ENCODE peak calls at places on chromosomes 5 and 9, in ten cellular contexts. S is sigmoid colon; C is CD8-positive, alpha-beta T cell; U is GM23338; D is body of pancreas; V is heart right ventricle; J is effector memory CD4-positive, alpha-beta T cell; X is mucosa of descending colon; I is foreskin fibroblast; M is NB4. Q is an unnamed sample.

GRCh38 chr5:76771705-76772405 is 47.0 kb upstream of the F2RL1 start:
- DNase-seq in X (no peak), C (no peak), D (no peak), S (no peak), U (no peak), V (no peak), I (peak; percentile 24), M (peak; percentile 9), J (no peak), Q (no peak)

GRCh38 chr9:20117985-20118384 is 329.1 kb upstream of the SLC24A2 start:
- DNase-seq in I (no peak), U (no peak), C (no peak), S (no peak), D (no peak), J (no peak), X (no peak), M (peak; percentile 60), V (no peak), Q (no peak)

GRCh38 chr5:138503487-138504270 is 38.4 kb downstream of the EGR1 start:
- DNase-seq in C (peak; percentile 2), D (peak; percentile 38), M (peak; percentile 76), U (peak; percentile 87), J (peak; percentile 9), I (peak; percentile 84), X (no peak), V (no peak), S (no peak), Q (peak; percentile 55)

GRCh38 chr5:71587709-71588532 is 781 bp downstream of the MCCC2 start:
- DNase-seq in I (no peak), D (peak; percentile 16), S (no peak), M (peak; percentile 31), V (no peak), U (peak; percentile 48), C (no peak), X (no peak), J (no peak), Q (no peak)

GRCh38 chr9:112061152-112061740 is 113.9 kb downstream of the SUSD1 start:
- DNase-seq in V (peak; percentile 24), C (no peak), U (no peak), D (no peak), J (no peak), M (peak; percentile 89), S (peak; percentile 80), X (no peak), I (peak; percentile 96), Q (peak; percentile 95)

GRCh38 chr9:99023831-99024230 is 80.1 kb downstream of the COL15A1 start:
- DNase-seq in V (peak; percentile 54), U (no peak), C (no peak), S (no peak), D (no peak), I (peak; percentile 34), J (no peak), M (peak; percentile 72), X (no peak), Q (peak; percentile 11)

GRCh38 chr5:122091942-122092600 is 14.0 kb upstream of the LOX start:
- DNase-seq in D (no peak), V (no peak), U (peak; percentile 81), I (peak; percentile 72), J (no peak), S (no peak), M (no peak), C (no peak), X (no peak), Q (peak; percentile 56)

GRCh38 chr5:52893105-52893504 is 96.0 kb upstream of the ITGA2 start:
- DNase-seq in C (no peak), X (no peak), M (no peak), I (peak; percentile 79), U (no peak), D (no peak), V (no peak), J (no peak), S (no peak), Q (peak; percentile 49)

DNA sequence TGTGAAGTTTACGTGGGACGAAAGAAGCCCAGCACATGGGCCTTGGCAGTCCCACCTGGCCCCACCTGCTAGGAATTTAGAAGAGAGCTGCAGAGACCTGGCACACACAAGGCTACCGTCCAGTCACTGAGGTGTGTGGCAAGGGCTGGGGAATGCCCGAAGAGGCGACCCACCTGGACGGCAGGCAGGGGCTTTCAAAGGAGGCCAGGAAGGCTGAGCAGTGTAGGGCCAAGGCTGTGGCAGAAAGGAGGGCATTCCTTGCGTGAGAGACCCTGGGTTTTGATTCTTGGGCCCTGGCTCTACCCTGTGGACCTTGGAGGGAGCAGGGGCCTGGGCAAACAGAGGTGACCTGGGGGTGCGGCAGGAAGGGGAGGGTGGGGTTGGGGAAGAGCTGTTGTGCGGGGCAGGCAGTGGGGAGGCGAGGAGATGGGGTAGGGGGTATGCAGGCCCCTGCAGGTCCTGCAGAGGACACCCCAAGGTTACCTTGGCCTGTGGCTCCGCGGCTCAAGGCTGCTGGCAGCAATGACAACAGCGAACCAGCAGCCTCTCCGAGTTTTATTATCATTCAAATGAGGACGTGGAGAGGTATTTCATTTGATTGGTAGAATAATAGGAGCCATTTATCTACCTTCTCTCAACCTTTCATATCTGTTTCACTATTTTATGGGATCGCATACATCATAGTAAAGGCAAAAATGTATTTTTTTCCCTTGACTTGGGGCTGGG is 24.8 kb downstream of the TSPAN17 start:
- DNase-seq in D (no peak), M (no peak), I (no peak), J (no peak), C (no peak), U (peak; percentile 77), V (no peak), S (no peak), X (no peak), Q (no peak)
- H3K4me3 ChIP-seq in D (no peak overlapping the region), M (no peak overlapping the region), I (no peak overlapping the region), J (no peak overlapping the region), C (no peak overlapping the region), U (no peak overlapping the region), V (no peak overlapping the region), S (no peak overlapping the region), X (no peak overlapping the region), Q (no peak overlapping the region)

GRCh38 chr9:133895335-133895734 is 96.8 kb downstream of the VAV2 start:
- DNase-seq in D (no peak), V (no peak), J (no peak), S (no peak), C (no peak), M (no peak), U (no peak), I (no peak), X (no peak), Q (no peak)

GRCh38 chr9:133901184-133901835 is 90.8 kb downstream of the VAV2 start:
- DNase-seq in M (no peak), I (no peak), D (no peak), V (no peak), S (no peak), C (no peak), X (no peak), J (no peak), U (no peak), Q (no peak)

GRCh38 chr9:133893191-133893994 is 98.7 kb downstream of the VAV2 start:
- DNase-seq in X (no peak), M (no peak), J (no peak), C (no peak), I (no peak), S (no peak), V (no peak), D (no peak), U (no peak), Q (no peak)

GRCh38 chr9:133894377-133895321 is 97.5 kb downstream of the VAV2 start:
- DNase-seq in D (no peak), V (no peak), X (no peak), J (no peak), I (no peak), U (no peak), M (no peak), C (no peak), S (no peak), Q (no peak)

DNA sequence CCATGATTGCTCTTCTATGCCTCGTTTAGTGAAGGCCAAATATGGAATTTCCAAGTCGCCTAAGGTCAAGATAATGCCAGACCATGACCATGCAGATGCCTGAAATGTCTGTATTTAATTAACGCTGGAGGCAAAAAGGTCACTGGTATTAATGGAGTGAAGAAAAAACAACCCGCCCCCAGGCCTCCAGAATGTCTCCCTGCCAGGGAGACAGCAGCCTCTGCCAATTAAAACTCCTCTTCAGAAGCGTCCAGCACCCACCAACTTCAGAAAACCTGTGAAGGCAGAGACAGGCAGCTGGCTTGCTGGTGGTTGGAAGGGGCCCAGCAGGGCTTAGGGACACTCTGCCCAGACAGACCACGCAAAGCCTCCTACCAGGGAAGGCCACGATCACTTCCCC is 94.4 kb downstream of the VAV2 start:
- DNase-seq in X (no peak), C (no peak), V (no peak), I (peak; percentile 67), S (no peak), J (no peak), M (no peak), U (no peak), D (no peak), Q (no peak)
- H3K4me3 ChIP-seq in X (no peak overlapping the region), C (no peak overlapping the region), V (no peak overlapping the region), I (no peak overlapping the region), S (no peak overlapping the region), J (no peak overlapping the region), M (no peak overlapping the region), U (no peak overlapping the region), D (no peak overlapping the region), Q (no peak overlapping the region)

DNA sequence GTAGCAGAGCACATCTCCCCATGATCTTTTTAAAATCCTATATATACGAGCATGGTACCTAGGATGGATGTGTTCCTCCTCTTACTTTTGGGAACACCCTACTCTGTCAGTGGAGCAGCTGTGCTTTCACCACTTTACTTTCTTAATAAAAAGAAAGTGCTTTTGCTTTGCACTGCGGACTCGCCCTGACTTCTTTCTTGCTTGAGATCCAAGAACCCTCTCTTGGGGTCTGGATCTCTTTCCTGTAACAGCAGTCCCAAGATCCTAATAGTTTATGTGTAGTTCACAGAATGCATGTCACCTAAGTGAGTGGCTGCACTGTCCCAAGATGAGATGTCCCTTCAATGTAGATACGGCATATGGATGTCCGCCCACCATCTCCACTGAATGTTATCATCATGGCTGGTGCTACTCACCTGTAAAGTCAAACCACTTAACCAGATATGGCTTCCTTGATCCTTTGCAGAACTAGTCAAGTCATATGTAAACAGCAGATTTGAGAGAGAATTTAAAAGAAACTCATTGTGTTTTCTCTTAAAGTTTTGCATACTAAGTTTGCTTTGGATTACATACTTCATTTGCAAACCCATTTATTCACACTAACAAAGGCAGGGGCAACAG is 1.9 kb downstream of the FGF1 start:
- DNase-seq in S (no peak), I (no peak), C (no peak), D (no peak), U (no peak), X (no peak), J (no peak), M (no peak), V (no peak), Q (no peak)
- H3K4me3 ChIP-seq in S (no peak overlapping the region), I (no peak overlapping the region), C (no peak overlapping the region), D (no peak overlapping the region), U (peak overlapping the region; percentile 24), X (no peak overlapping the region), J (no peak overlapping the region), M (no peak overlapping the region), V (no peak overlapping the region), Q (no peak overlapping the region)

GRCh38 chr9:86700601-86701000 is 246.7 kb downstream of the GAS1 start:
- DNase-seq in U (no peak), V (peak; percentile 64), J (no peak), M (no peak), I (peak; percentile 67), S (no peak), D (peak; percentile 77), X (no peak), C (no peak), Q (peak; percentile 67)
- H3K4me3 ChIP-seq in U (no peak overlapping the region), V (no peak overlapping the region), J (no peak overlapping the region), M (no peak overlapping the region), I (no peak overlapping the region), S (no peak overlapping the region), D (no peak overlapping the region), X (no peak overlapping the region), C (no peak overlapping the region), Q (no peak overlapping the region)